ENCODE peak calls at places on chromosomes 6 and 20, in seven cellular contexts. J is fibroblast of lung, Y is psoas muscle, E is tibial nerve, T is kidney epithelial cell, K is BJ, V is testis. C is an unnamed sample.

GRCh38 chr6:1761472-1761871 is 151.8 kb downstream of the FOXC1 start:
- DNase-seq in J (no peak), K (no peak), V (no peak), Y (no peak), T (no peak), E (no peak), C (no peak)

GRCh38 chr6:78243519-78243918 is 590.7 kb downstream of the MEI4 start:
- DNase-seq in Y (no peak), T (no peak), J (peak; percentile 63), K (no peak), E (no peak), V (no peak), C (peak; percentile 1)

GRCh38 chr6:39411001-39411400 is 88.5 kb upstream of the KCNK16 start:
- DNase-seq in E (no peak), V (no peak), T (no peak), K (no peak), Y (no peak), J (no peak), C (no peak)

GRCh38 chr6:27290065-27290849 is 21.8 kb downstream of the POM121L2 start:
- DNase-seq in V (no peak), Y (no peak), K (no peak), J (peak; percentile 60), E (no peak), T (no peak), C (no peak)

GRCh38 chr6:15882345-15882744 is 219.5 kb upstream of the DTNBP1 start:
- DNase-seq in T (no peak), E (no peak), Y (no peak), V (no peak), K (no peak), J (no peak), C (no peak)

GRCh38 chr20:39850236-39850635 is 838.8 kb downstream of the MAFB start:
- DNase-seq in V (no peak), Y (no peak), K (no peak), J (no peak), T (no peak), E (no peak), C (no peak)

GRCh38 chr20:51487076-51487475 is 55.4 kb downstream of the NFATC2 start:
- DNase-seq in Y (no peak), T (no peak), K (no peak), V (peak; percentile 31), J (no peak), E (no peak), C (no peak)

GRCh38 chr6:146628350-146628749 is 29.6 kb downstream of the ADGB start:
- DNase-seq in E (no peak), K (no peak), J (no peak), V (no peak), T (no peak), Y (no peak), C (no peak)

GRCh38 chr20:4443016-4443415 is 278.7 kb upstream of the PRND start:
- DNase-seq in Y (no peak), E (no peak), K (no peak), T (no peak), V (no peak), J (no peak), C (no peak)

GRCh38 chr6:141956046-141956761 is 176.5 kb upstream of the GJE1 start:
- DNase-seq in E (no peak), J (peak; percentile 17), T (no peak), V (peak; percentile 24), Y (no peak), K (no peak), C (peak; percentile 52)

GRCh38 chr20:24064092-24064491 is 75.5 kb upstream of the GGTLC1 start:
- DNase-seq in K (no peak), Y (no peak), E (no peak), T (no peak), J (no peak), V (no peak), C (no peak)

GRCh38 chr6:26520840-26521484 is 17.2 kb upstream of the HMGN4 start:
- DNase-seq in E (peak; percentile 80), K (no peak), T (no peak), Y (peak; percentile 90), V (peak; percentile 93), J (peak; percentile 80), C (no peak)

GRCh38 chr20:25310921-25311728 is 63.2 kb downstream of the PYGB start:
- DNase-seq in Y (no peak), T (no peak), V (no peak), K (peak; percentile 80), J (peak; percentile 95), E (peak; percentile 5), C (no peak)

GRCh38 chr6:28775405-28776129 is 148.2 kb downstream of the TRIM27 start:
- DNase-seq in J (no peak), Y (no peak), E (no peak), V (no peak), T (no peak), K (no peak), C (no peak)
- H3K4me3 ChIP-seq in J (no peak overlapping the region), Y (no peak overlapping the region), E (no peak overlapping the region), V (no peak overlapping the region), T (no peak overlapping the region), K (no peak overlapping the region), C (no peak overlapping the region)

GRCh38 chr6:153312633-153313032 is 181.6 kb upstream of the RGS17 start:
- DNase-seq in K (no peak), Y (peak; percentile 13), E (no peak), T (peak; percentile 39), J (peak; percentile 51), V (peak; percentile 59), C (peak; percentile 32)
- TF ChIP-seq CTCF in K (peak; percentile 9), Y (no peak), E (no peak), T (peak; percentile 82), J (no peak), V (no peak), C (peak; percentile 81)

GRCh38 chr6:17392978-17393334 is 439 bp upstream of the CAP2 start:
- DNase-seq in T (no peak), V (no peak), K (no peak), J (no peak), Y (no peak), E (no peak), C (no peak)

GRCh38 chr6:17394192-17394611 is 807 bp downstream of the CAP2 start:
- DNase-seq in V (peak; percentile 25), K (peak; percentile 21), E (no peak), J (peak; percentile 85), Y (peak; percentile 58), T (no peak), C (peak; percentile 38)

GRCh38 chr6:17395112-17395511 is 1.7 kb downstream of the CAP2 start:
- DNase-seq in E (no peak), J (no peak), Y (no peak), K (no peak), T (no peak), V (no peak), C (no peak)

GRCh38 chr6:17396256-17396655 is 2.9 kb downstream of the CAP2 start:
- DNase-seq in V (no peak), T (no peak), Y (no peak), J (no peak), E (no peak), K (no peak), C (no peak)

GRCh38 chr6:17393335-17394191 is at the start of gene CAP2:
- DNase-seq in T (no peak), K (peak; percentile 30), Y (peak; percentile 74), V (peak; percentile 47), E (no peak), J (peak; percentile 80), C (no peak)
- H3K4me3 ChIP-seq in T (peak within 1 kb of the TSS; percentile 91), K (peak within 1 kb of the TSS; percentile 89), Y (peak within 1 kb of the TSS; percentile 78), V (peak within 1 kb of the TSS; percentile 70), E (peak within 1 kb of the TSS; percentile 49), J (peak within 1 kb of the TSS; percentile 80), C (peak within 1 kb of the TSS; percentile 79)

GRCh38 chr6:143698759-143699750 is 21.3 kb downstream of the PHACTR2 start:
- DNase-seq in E (no peak), V (peak; percentile 29), T (no peak), J (no peak), Y (no peak), K (no peak), C (no peak)
- TF ChIP-seq CTCF in E (no peak), V (no peak), T (no peak), J (no peak), Y (no peak), K (no peak), C (no peak)

GRCh38 chr6:37173573-37174195 is 3.7 kb downstream of the PIM1 start:
- DNase-seq in E (no peak), T (no peak), J (no peak), Y (no peak), V (no peak), K (no peak), C (no peak)

GRCh38 chr6:37174196-37174514 is 4.2 kb downstream of the PIM1 start:
- DNase-seq in K (no peak), T (no peak), V (no peak), Y (no peak), J (no peak), E (no peak), C (no peak)

GRCh38 chr6:37174515-37175331 is 4.8 kb downstream of the PIM1 start:
- DNase-seq in Y (no peak), K (no peak), T (no peak), J (no peak), E (no peak), V (no peak), C (no peak)

GRCh38 chr6:37171970-37172812 is 2.2 kb downstream of the PIM1 start:
- DNase-seq in V (peak; percentile 95), T (peak; percentile 79), K (peak; percentile 87), E (peak; percentile 87), J (peak; percentile 90), Y (peak; percentile 85), C (peak; percentile 67)

DNA sequence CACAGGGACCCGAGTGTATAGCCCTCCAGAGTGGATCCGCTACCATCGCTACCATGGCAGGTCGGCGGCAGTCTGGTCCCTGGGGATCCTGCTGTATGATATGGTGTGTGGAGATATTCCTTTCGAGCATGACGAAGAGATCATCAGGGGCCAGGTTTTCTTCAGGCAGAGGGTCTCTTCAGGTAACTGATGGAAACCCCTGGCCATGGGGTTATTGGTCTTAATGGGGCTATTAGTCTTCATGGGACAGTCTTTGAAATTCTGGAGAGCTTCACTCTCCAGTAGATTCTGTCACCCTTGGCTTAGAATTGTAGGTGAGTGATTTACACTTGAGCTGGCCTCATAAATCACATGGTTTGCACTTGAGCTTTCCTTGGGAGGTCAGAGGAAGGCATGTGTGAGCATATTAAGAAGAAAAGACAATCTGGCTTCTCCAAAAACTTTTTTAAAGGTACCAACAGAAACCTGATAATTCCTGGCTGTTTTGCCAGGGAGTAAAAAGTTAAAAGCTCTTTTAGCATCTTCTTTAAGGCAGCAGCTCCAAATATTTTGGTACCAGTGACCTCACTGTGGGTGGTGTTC is 3.1 kb downstream of the PIM1 start:
- DNase-seq in Y (no peak), V (no peak), E (no peak), K (no peak), J (no peak), T (no peak), C (no peak)
- H3K4me3 ChIP-seq in Y (peak overlapping the region; percentile 97), V (peak overlapping the region; percentile 77), E (peak overlapping the region; percentile 78), K (no peak overlapping the region), J (peak overlapping the region; percentile 95), T (no peak overlapping the region), C (no peak overlapping the region)

GRCh38 chr6:132388291-132388690 is 13.0 kb downstream of the MOXD1 start:
- DNase-seq in J (peak; percentile 53), E (no peak), Y (no peak), T (no peak), K (no peak), V (no peak), C (peak; percentile 15)
- TF ChIP-seq CTCF in J (no peak), E (no peak), Y (no peak), T (no peak), K (no peak), V (no peak), C (no peak)

GRCh38 chr6:45439861-45440388 is 62.2 kb upstream of the SUPT3H start:
- DNase-seq in E (no peak), J (no peak), T (no peak), K (no peak), V (no peak), Y (no peak), C (no peak)
- H3K4me3 ChIP-seq in E (no peak overlapping the region), J (no peak overlapping the region), T (no peak overlapping the region), K (no peak overlapping the region), V (no peak overlapping the region), Y (no peak overlapping the region), C (no peak overlapping the region)

C was measured in epithelial cell of proximal tubule.